ENCODE peak calls at places on chromosomes 1 and 21, in five cellular contexts. U is stimulated activated CD4-positive, alpha-beta T cell treated with anti-CD3 and anti-CD28 coated beads, Interleukin-1b, Interleukin-23, amount 100 ng/mL, for 1 hour; P is effector CD8-positive, alpha-beta T cell; I is caudate nucleus; O is left lung. A is an unnamed sample.

GRCh38 chr1:198623920-198624647 is 14.8 kb upstream of the PTPRC start:
- DNase-seq in U (no peak), P (no peak), I (no peak), O (no peak), A (no peak)

GRCh38 chr1:150567717-150568561 is 11.5 kb downstream of the MCL1 start:
- DNase-seq in U (no peak), P (peak), I (no peak), O (peak), A (no peak)

GRCh38 chr21:34986561-34987533 is 62.3 kb downstream of the RUNX1 start:
- DNase-seq in U (peak), P (peak), I (no peak), O (peak), A (no peak)

GRCh38 chr1:115158181-115158580 is 68.9 kb upstream of the TSPAN2 start:
- DNase-seq in U (no peak), P (no peak), I (no peak), O (no peak), A (no peak)

GRCh38 chr1:182384387-182384960 is 7.1 kb downstream of the GLUL start:
- DNase-seq in U (no peak), P (no peak), I (no peak), O (no peak), A (no peak)

GRCh38 chr1:237470712-237471310 is 419.9 kb downstream of the ZP4 start:
- DNase-seq in U (no peak), P (no peak), I (no peak), O (no peak), A (no peak)

GRCh38 chr1:16115468-16116363 is 40.2 kb downstream of the EPHA2 start:
- DNase-seq in U (no peak), P (no peak), I (no peak), O (no peak), A (no peak)

GRCh38 chr21:36589352-36589971 is 109.5 kb upstream of the SIM2 start:
- DNase-seq in U (no peak), P (no peak), I (no peak), O (peak), A (no peak)

GRCh38 chr1:29671446-29671845 is 435.1 kb downstream of the PTPRU start:
- DNase-seq in U (no peak), P (no peak), I (no peak), O (no peak), A (no peak)

GRCh38 chr1:150484431-150484830 is 2.8 kb upstream of the TARS2 start:
- DNase-seq in U (no peak), P (no peak), I (no peak), O (no peak), A (no peak)

A was measured in cortex of kidney.